ENCODE peak calls at places on chromosome 12, in four cellular contexts. C is HepG2, X is HEK293T, Y is WTC11. H is an unnamed sample.
A peak's percentile ranks its signal among the peaks of the same experiment; 100 is the strongest.

GRCh38 chr12:14665354-14666348 is 30.7 kb downstream of the GUCY2C start:
- DNase-seq in C (no peak), X (no peak), Y (peak; percentile 41), H (no peak)

GRCh38 chr12:56900583-56900982 is 33.6 kb downstream of the SDR9C7 start:
- DNase-seq in C (no peak), X (no peak), Y (no peak), H (peak; percentile 65)

GRCh38 chr12:7450667-7451066 is 6.7 kb upstream of the CD163L1 start:
- DNase-seq in C (peak; percentile 46), X (no peak), Y (no peak), H (no peak)

GRCh38 chr12:92402415-92402814 is 256.8 kb upstream of the BTG1 start:
- DNase-seq in C (no peak), X (no peak), Y (no peak), H (no peak)

GRCh38 chr12:116180448-116180847 is 97.0 kb downstream of the MED13L start:
- DNase-seq in C (no peak), X (no peak), Y (no peak), H (no peak)

GRCh38 chr12:41919025-41919424 is 225.6 kb downstream of the GXYLT1 start:
- DNase-seq in C (no peak), X (no peak), Y (no peak), H (no peak)

GRCh38 chr12:78338054-78338785 is 507.5 kb downstream of the NAV3 start:
- DNase-seq in C (no peak), X (no peak), Y (no peak), H (no peak)

GRCh38 chr12:107748472-107748871 is 12.5 kb downstream of the PRDM4 start:
- DNase-seq in C (no peak), X (no peak), Y (no peak), H (no peak)

GRCh38 chr12:124045671-124046070 is 72.7 kb downstream of the ZNF664 start:
- DNase-seq in C (no peak), X (no peak), Y (no peak), H (no peak)

GRCh38 chr12:125194999-125195398 is 129.8 kb downstream of the AACS start:
- DNase-seq in C (no peak), X (no peak), Y (peak; percentile 39), H (no peak)

GRCh38 chr12:113065126-113066007 is 8.8 kb downstream of the DTX1 start:
- DNase-seq in C (no peak), X (peak; percentile 52), Y (peak; percentile 77), H (peak; percentile 78)

GRCh38 chr12:69348162-69348938 is at the start of gene LYZ:
- DNase-seq in C (peak; percentile 94), X (no peak), Y (no peak), H (no peak)

GRCh38 chr12:78060186-78060585 is 229.5 kb downstream of the NAV3 start:
- DNase-seq in C (no peak), X (no peak), Y (no peak), H (no peak)

GRCh38 chr12:124856132-124856841 is 7.4 kb downstream of the SCARB1 start:
- DNase-seq in C (no peak), X (no peak), Y (no peak), H (no peak)

GRCh38 chr12:18752280-18752920 is 14.5 kb downstream of the CAPZA3 start:
- DNase-seq in C (no peak), X (no peak), Y (peak; percentile 30), H (peak; percentile 60)

GRCh38 chr12:52005903-52006703 is 643 bp upstream of the TAMALIN start:
- DNase-seq in C (no peak), X (no peak), Y (peak; percentile 41), H (no peak)

GRCh38 chr12:90027041-90027440 is 318.4 kb upstream of the ATP2B1 start:
- DNase-seq in C (no peak), X (no peak), Y (no peak), H (no peak)

GRCh38 chr12:76720068-76720467 is 43.8 kb upstream of the ZDHHC17 start:
- DNase-seq in C (no peak), X (no peak), Y (no peak), H (no peak)

GRCh38 chr12:1791104-1791927 is 29.0 kb upstream of the LRTM2 start:
- DNase-seq in C (peak; percentile 63), X (peak; percentile 59), Y (peak; percentile 61), H (peak; percentile 72)

GRCh38 chr12:23684121-23684520 is 265.3 kb downstream of the SOX5 start:
- DNase-seq in C (no peak), X (no peak), Y (no peak), H (no peak)

GRCh38 chr12:101642115-101643067 is 47.6 kb downstream of the MYBPC1 start:
- DNase-seq in C (no peak), X (peak; percentile 30), Y (peak; percentile 85), H (peak; percentile 24)

GRCh38 chr12:106415134-106415533 is 57.6 kb downstream of the POLR3B start:
- DNase-seq in C (no peak), X (no peak), Y (no peak), H (no peak)

GRCh38 chr12:27906658-27907473 is 65.7 kb downstream of the PTHLH start:
- DNase-seq in C (no peak), X (no peak), Y (no peak), H (no peak)

GRCh38 chr12:86724716-86725115 is 468.5 kb upstream of the MGAT4C start:
- DNase-seq in C (no peak), X (no peak), Y (no peak), H (no peak)

GRCh38 chr12:30796508-30796780 is 41.7 kb upstream of the CAPRIN2 start:
- DNase-seq in C (no peak), X (peak; percentile 55), Y (peak; percentile 70), H (peak; percentile 29)

GRCh38 chr12:109840349-109841073 is 7.3 kb upstream of the TRPV4 start:
- DNase-seq in C (peak; percentile 59), X (no peak), Y (no peak), H (no peak)

DNA sequence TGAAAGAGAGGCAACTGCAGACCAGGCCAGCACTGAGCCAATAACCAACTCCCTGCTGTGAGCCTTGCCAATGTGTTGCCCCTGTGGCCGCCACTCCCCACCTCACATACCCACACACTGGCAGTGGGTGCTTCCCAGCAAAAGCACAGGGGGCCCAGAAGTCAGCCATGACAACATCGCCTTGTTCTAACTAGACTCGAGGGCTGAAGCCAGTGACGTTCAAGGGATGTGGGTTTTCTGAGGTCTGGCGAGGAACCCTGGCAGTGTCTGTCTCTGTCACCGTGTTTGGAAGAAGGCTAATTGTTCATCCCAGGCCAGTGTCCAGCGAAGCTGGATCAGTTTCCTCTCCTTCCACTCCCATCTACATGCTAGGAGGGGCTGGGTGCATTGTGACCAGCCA is 311.8 kb upstream of the AMIGO2 start:
- DNase-seq in C (no peak), X (no peak), Y (no peak), H (no peak)
- TF ChIP-seq ELF4 in C (no peak), X (no peak), Y (no peak), H (no peak)

GRCh38 chr12:47160296-47161244 is 80.8 kb upstream of the AMIGO2 start:
- DNase-seq in C (no peak), X (no peak), Y (no peak), H (no peak)

GRCh38 chr12:47164116-47164515 is 84.4 kb upstream of the AMIGO2 start:
- DNase-seq in C (no peak), X (no peak), Y (no peak), H (no peak)

GRCh38 chr12:47166365-47166764 is 86.6 kb upstream of the AMIGO2 start:
- DNase-seq in C (no peak), X (no peak), Y (no peak), H (no peak)

GRCh38 chr12:47165934-47166333 is 86.2 kb upstream of the AMIGO2 start:
- DNase-seq in C (no peak), X (no peak), Y (no peak), H (peak; percentile 16)

DNA sequence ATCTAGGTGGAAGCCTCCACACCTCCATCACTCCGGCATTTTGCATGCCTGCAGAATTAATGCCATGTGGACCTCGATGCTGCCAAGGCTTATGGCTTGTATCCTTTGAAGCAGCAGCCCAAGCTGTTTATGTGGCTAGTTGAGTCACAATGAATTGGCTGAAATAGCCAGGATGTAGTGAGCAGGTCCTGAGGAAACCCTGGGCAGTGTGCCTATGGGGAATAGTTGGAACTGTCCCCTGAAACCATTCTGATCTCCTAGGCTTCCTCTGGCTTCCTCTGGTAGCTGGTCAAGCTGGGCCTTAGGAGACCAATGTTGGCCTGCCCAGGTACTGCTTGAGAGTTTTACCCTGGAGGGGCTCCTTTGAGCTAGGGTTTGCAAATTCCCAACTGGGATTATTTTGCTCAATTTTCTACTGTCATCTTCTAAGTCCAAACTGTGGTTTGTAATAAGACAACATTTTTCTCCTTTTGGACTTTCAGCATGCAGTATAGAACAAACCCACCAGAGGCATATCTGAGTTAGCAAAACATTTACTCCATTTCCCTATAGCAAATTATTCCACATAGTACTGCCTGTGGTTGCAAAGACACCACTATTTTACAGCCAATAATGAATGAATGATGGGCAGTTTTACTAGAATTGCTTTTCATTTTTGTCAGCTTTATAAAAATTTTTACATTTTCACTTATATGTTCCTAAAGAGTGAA is 85.1 kb upstream of the AMIGO2 start:
- DNase-seq in C (no peak), X (no peak), Y (no peak), H (no peak)
- TF ChIP-seq ELF4 in C (no peak), X (no peak), Y (no peak), H (no peak)

GRCh38 chr12:32273712-32274111 is 125.6 kb upstream of the FGD4 start:
- DNase-seq in C (no peak), X (no peak), Y (peak; percentile 49), H (peak; percentile 17)
- TF ChIP-seq ELF4 in C (no peak), X (no peak), Y (no peak), H (no peak)

GRCh38 chr12:103050273-103050672 is 92.8 kb downstream of the ASCL1 start:
- DNase-seq in C (no peak), X (no peak), Y (no peak), H (no peak)
- TF ChIP-seq ELF4 in C (no peak), X (no peak), Y (no peak), H (no peak)